ENCODE peak calls at places on chromosome 12, in five cellular contexts. F is nephron progenitor cell; A is glutamatergic neuron; D is neural progenitor cell; H is stimulated activated CD4-positive, alpha-beta T cell treated with anti-CD3 and anti-CD28 coated beads, Interleukin-12 subunit alpha, Interleukin-12 subunit beta, amount 100 ng/mL, for 4 hours. S is an unnamed sample.

GRCh38 chr12:126248871-126249403 is 1183.7 kb downstream of the AACS start:
- DNase-seq in F (no peak), A (no peak), D (peak; percentile 20), H (no peak), S (no peak)

GRCh38 chr12:117857632-117858274 is 111.0 kb downstream of the KSR2 start:
- DNase-seq in F (peak; percentile 64), A (peak; percentile 54), D (peak; percentile 67), H (peak; percentile 49), S (no peak)

GRCh38 chr12:105396983-105397382 is 66.5 kb downstream of the C12orf75 start:
- DNase-seq in F (no peak), A (no peak), D (no peak), H (no peak), S (no peak)

GRCh38 chr12:49511410-49511809 is 27.4 kb upstream of the KCNH3 start:
- DNase-seq in F (no peak), A (no peak), D (no peak), H (no peak), S (no peak)

GRCh38 chr12:20807192-20808080 is 3.1 kb upstream of the SLCO1B3 start:
- DNase-seq in F (no peak), A (no peak), D (no peak), H (no peak), S (no peak)

GRCh38 chr12:11705010-11705409 is 55.5 kb downstream of the ETV6 start:
- DNase-seq in F (no peak), A (no peak), D (no peak), H (no peak), S (no peak)

GRCh38 chr12:162467-163307 is 51.3 kb downstream of the SLC6A12 start:
- DNase-seq in F (peak; percentile 35), A (peak; percentile 63), D (peak; percentile 52), H (no peak), S (no peak)

GRCh38 chr12:49525942-49526341 is 12.9 kb upstream of the KCNH3 start:
- DNase-seq in F (no peak), A (no peak), D (no peak), H (no peak), S (no peak)

GRCh38 chr12:124270671-124271070 is 24.2 kb upstream of the RFLNA start:
- DNase-seq in F (no peak), A (no peak), D (no peak), H (no peak), S (no peak)

GRCh38 chr12:30796508-30796780 is 41.7 kb upstream of the CAPRIN2 start:
- DNase-seq in F (no peak), A (no peak), D (peak; percentile 79), H (no peak), S (no peak)

GRCh38 chr12:48615681-48616080 is 45.8 kb upstream of the LALBA start:
- DNase-seq in F (no peak), A (no peak), D (no peak), H (no peak), S (no peak)

GRCh38 chr12:124862768-124863408 is 776 bp downstream of the SCARB1 start:
- DNase-seq in F (no peak), A (no peak), D (peak; percentile 56), H (peak; percentile 11), S (peak; percentile 47)

GRCh38 chr12:71771069-71771468 is 16.4 kb downstream of the RAB21 start:
- DNase-seq in F (no peak), A (no peak), D (no peak), H (no peak), S (no peak)

GRCh38 chr12:79673334-79673733 is 17.4 kb downstream of the PAWR start:
- DNase-seq in F (no peak), A (no peak), D (peak; percentile 68), H (no peak), S (no peak)

GRCh38 chr12:89384050-89384749 is 31.9 kb upstream of the DUSP6 start:
- DNase-seq in F (peak; percentile 18), A (no peak), D (peak; percentile 48), H (no peak), S (no peak)